ENCODE peak calls at places on chromosomes 7 and 10, in nine cellular contexts. One of them, this sample, is unnamed.

GRCh38 chr10:94991243-94991888 is 52.9 kb downstream of the CYP2C9 start:
- DNase-seq in SW480: peak; percentile 54
- DNase-seq in stimulated activated CD4-positive, alpha-beta T cell treated with anti-CD3 and anti-CD28 coated beads, Interleukin-1b, Interleukin-23, amount 100 ng/mL, for 4 hours: no peak
- DNase-seq in GF-D8: no peak
- DNase-seq in GM04503: no peak
- DNase-seq in activated CD4-positive, alpha-beta memory T cell treated with anti-CD3 and anti-CD28 coated beads for 36 hours: no peak
- DNase-seq in HuH-7: no peak
- DNase-seq in right cardiac atrium: no peak
- DNase-seq in iris pigment epithelial cell: no peak
- DNase-seq in this sample: no peak

GRCh38 chr7:47503283-47503682 is 78.6 kb downstream of the TNS3 start:
- DNase-seq in SW480: no peak
- DNase-seq in GM04503: no peak
- DNase-seq in stimulated activated CD4-positive, alpha-beta T cell treated with anti-CD3 and anti-CD28 coated beads, Interleukin-1b, Interleukin-23, amount 100 ng/mL, for 4 hours: no peak
- DNase-seq in GF-D8: no peak
- DNase-seq in iris pigment epithelial cell: peak; percentile 51
- DNase-seq in right cardiac atrium: no peak
- DNase-seq in activated CD4-positive, alpha-beta memory T cell treated with anti-CD3 and anti-CD28 coated beads for 36 hours: no peak
- DNase-seq in HuH-7: no peak
- DNase-seq in this sample: no peak

GRCh38 chr7:6382797-6383196 is 65.0 kb downstream of the DAGLB start:
- DNase-seq in SW480: no peak
- DNase-seq in GM04503: no peak
- DNase-seq in iris pigment epithelial cell: peak; percentile 59
- DNase-seq in right cardiac atrium: no peak
- DNase-seq in GF-D8: no peak
- DNase-seq in activated CD4-positive, alpha-beta memory T cell treated with anti-CD3 and anti-CD28 coated beads for 36 hours: no peak
- DNase-seq in HuH-7: no peak
- DNase-seq in stimulated activated CD4-positive, alpha-beta T cell treated with anti-CD3 and anti-CD28 coated beads, Interleukin-1b, Interleukin-23, amount 100 ng/mL, for 4 hours: no peak
- DNase-seq in this sample: no peak

GRCh38 chr10:103086261-103086660 is 106.8 kb downstream of the NT5C2 start:
- DNase-seq in stimulated activated CD4-positive, alpha-beta T cell treated with anti-CD3 and anti-CD28 coated beads, Interleukin-1b, Interleukin-23, amount 100 ng/mL, for 4 hours: no peak
- DNase-seq in right cardiac atrium: no peak
- DNase-seq in iris pigment epithelial cell: no peak
- DNase-seq in activated CD4-positive, alpha-beta memory T cell treated with anti-CD3 and anti-CD28 coated beads for 36 hours: no peak
- DNase-seq in SW480: no peak
- DNase-seq in HuH-7: no peak
- DNase-seq in GM04503: no peak
- DNase-seq in GF-D8: no peak
- DNase-seq in this sample: no peak

GRCh38 chr10:93073539-93074136 is at the start of gene CYP26A1:
- DNase-seq in GM04503: no peak
- DNase-seq in GF-D8: no peak
- DNase-seq in HuH-7: peak; percentile 44
- DNase-seq in SW480: peak; percentile 50
- DNase-seq in iris pigment epithelial cell: no peak
- DNase-seq in stimulated activated CD4-positive, alpha-beta T cell treated with anti-CD3 and anti-CD28 coated beads, Interleukin-1b, Interleukin-23, amount 100 ng/mL, for 4 hours: no peak
- DNase-seq in right cardiac atrium: no peak
- DNase-seq in activated CD4-positive, alpha-beta memory T cell treated with anti-CD3 and anti-CD28 coated beads for 36 hours: no peak
- DNase-seq in this sample: no peak

GRCh38 chr7:122310119-122311021 is 5.8 kb upstream of the FEZF1 start:
- DNase-seq in activated CD4-positive, alpha-beta memory T cell treated with anti-CD3 and anti-CD28 coated beads for 36 hours: no peak
- DNase-seq in SW480: no peak
- DNase-seq in iris pigment epithelial cell: no peak
- DNase-seq in stimulated activated CD4-positive, alpha-beta T cell treated with anti-CD3 and anti-CD28 coated beads, Interleukin-1b, Interleukin-23, amount 100 ng/mL, for 4 hours: no peak
- DNase-seq in right cardiac atrium: no peak
- DNase-seq in GF-D8: no peak
- DNase-seq in GM04503: no peak
- DNase-seq in HuH-7: no peak
- DNase-seq in this sample: no peak

GRCh38 chr10:75654171-75654772 is 222.8 kb downstream of the LRMDA start:
- DNase-seq in stimulated activated CD4-positive, alpha-beta T cell treated with anti-CD3 and anti-CD28 coated beads, Interleukin-1b, Interleukin-23, amount 100 ng/mL, for 4 hours: no peak
- DNase-seq in right cardiac atrium: no peak
- DNase-seq in iris pigment epithelial cell: peak; percentile 17
- DNase-seq in SW480: no peak
- DNase-seq in GF-D8: no peak
- DNase-seq in activated CD4-positive, alpha-beta memory T cell treated with anti-CD3 and anti-CD28 coated beads for 36 hours: no peak
- DNase-seq in HuH-7: no peak
- DNase-seq in GM04503: no peak
- DNase-seq in this sample: no peak

GRCh38 chr7:23472974-23473847 is 2.9 kb upstream of the IGF2BP3 start:
- DNase-seq in iris pigment epithelial cell: peak; percentile 21
- DNase-seq in right cardiac atrium: no peak
- DNase-seq in SW480: peak; percentile 81
- DNase-seq in activated CD4-positive, alpha-beta memory T cell treated with anti-CD3 and anti-CD28 coated beads for 36 hours: no peak
- DNase-seq in stimulated activated CD4-positive, alpha-beta T cell treated with anti-CD3 and anti-CD28 coated beads, Interleukin-1b, Interleukin-23, amount 100 ng/mL, for 4 hours: no peak
- DNase-seq in GF-D8: no peak
- DNase-seq in HuH-7: peak; percentile 26
- DNase-seq in GM04503: no peak
- DNase-seq in this sample: no peak

GRCh38 chr7:142689439-142690168 is 59.7 kb upstream of the PRSS1 start:
- DNase-seq in SW480: peak; percentile 40
- DNase-seq in activated CD4-positive, alpha-beta memory T cell treated with anti-CD3 and anti-CD28 coated beads for 36 hours: no peak
- DNase-seq in GM04503: no peak
- DNase-seq in GF-D8: no peak
- DNase-seq in stimulated activated CD4-positive, alpha-beta T cell treated with anti-CD3 and anti-CD28 coated beads, Interleukin-1b, Interleukin-23, amount 100 ng/mL, for 4 hours: no peak
- DNase-seq in right cardiac atrium: no peak
- DNase-seq in iris pigment epithelial cell: no peak
- DNase-seq in HuH-7: no peak
- DNase-seq in this sample: no peak

GRCh38 chr10:63614371-63614891 is 93.2 kb downstream of the REEP3 start:
- DNase-seq in HuH-7: no peak
- DNase-seq in iris pigment epithelial cell: peak; percentile 50
- DNase-seq in stimulated activated CD4-positive, alpha-beta T cell treated with anti-CD3 and anti-CD28 coated beads, Interleukin-1b, Interleukin-23, amount 100 ng/mL, for 4 hours: no peak
- DNase-seq in SW480: no peak
- DNase-seq in activated CD4-positive, alpha-beta memory T cell treated with anti-CD3 and anti-CD28 coated beads for 36 hours: no peak
- DNase-seq in GF-D8: no peak
- DNase-seq in right cardiac atrium: no peak
- DNase-seq in GM04503: peak; percentile 69
- DNase-seq in this sample: no peak

GRCh38 chr10:132101529-132101928 is 35.8 kb downstream of the JAKMIP3 start:
- DNase-seq in activated CD4-positive, alpha-beta memory T cell treated with anti-CD3 and anti-CD28 coated beads for 36 hours: no peak
- DNase-seq in GM04503: no peak
- DNase-seq in SW480: no peak
- DNase-seq in GF-D8: no peak
- DNase-seq in iris pigment epithelial cell: no peak
- DNase-seq in right cardiac atrium: no peak
- DNase-seq in HuH-7: no peak
- DNase-seq in stimulated activated CD4-positive, alpha-beta T cell treated with anti-CD3 and anti-CD28 coated beads, Interleukin-1b, Interleukin-23, amount 100 ng/mL, for 4 hours: no peak
- DNase-seq in this sample: no peak

GRCh38 chr10:79202188-79203013 is 133.6 kb downstream of the ZMIZ1 start:
- DNase-seq in GF-D8: peak; percentile 37
- DNase-seq in SW480: peak; percentile 28
- DNase-seq in GM04503: no peak
- DNase-seq in activated CD4-positive, alpha-beta memory T cell treated with anti-CD3 and anti-CD28 coated beads for 36 hours: peak; percentile 59
- DNase-seq in iris pigment epithelial cell: peak; percentile 43
- DNase-seq in stimulated activated CD4-positive, alpha-beta T cell treated with anti-CD3 and anti-CD28 coated beads, Interleukin-1b, Interleukin-23, amount 100 ng/mL, for 4 hours: no peak
- DNase-seq in HuH-7: no peak
- DNase-seq in right cardiac atrium: peak; percentile 72
- DNase-seq in this sample: no peak

GRCh38 chr10:57395921-57396320 is 871.8 kb downstream of the IPMK start:
- DNase-seq in GF-D8: no peak
- DNase-seq in right cardiac atrium: no peak
- DNase-seq in iris pigment epithelial cell: no peak
- DNase-seq in activated CD4-positive, alpha-beta memory T cell treated with anti-CD3 and anti-CD28 coated beads for 36 hours: no peak
- DNase-seq in GM04503: no peak
- DNase-seq in stimulated activated CD4-positive, alpha-beta T cell treated with anti-CD3 and anti-CD28 coated beads, Interleukin-1b, Interleukin-23, amount 100 ng/mL, for 4 hours: no peak
- DNase-seq in HuH-7: no peak
- DNase-seq in SW480: no peak
- DNase-seq in this sample: no peak

GRCh38 chr7:44994877-44995554 is 5.0 kb upstream of the CCM2 start:
- DNase-seq in right cardiac atrium: no peak
- DNase-seq in GM04503: no peak
- DNase-seq in iris pigment epithelial cell: no peak
- DNase-seq in GF-D8: peak; percentile 97
- DNase-seq in SW480: no peak
- DNase-seq in stimulated activated CD4-positive, alpha-beta T cell treated with anti-CD3 and anti-CD28 coated beads, Interleukin-1b, Interleukin-23, amount 100 ng/mL, for 4 hours: no peak
- DNase-seq in HuH-7: no peak
- DNase-seq in activated CD4-positive, alpha-beta memory T cell treated with anti-CD3 and anti-CD28 coated beads for 36 hours: no peak
- DNase-seq in this sample: no peak

GRCh38 chr7:93211228-93211818 is 14.9 kb downstream of the HEPACAM2 start:
- DNase-seq in iris pigment epithelial cell: no peak
- DNase-seq in SW480: no peak
- DNase-seq in activated CD4-positive, alpha-beta memory T cell treated with anti-CD3 and anti-CD28 coated beads for 36 hours: no peak
- DNase-seq in right cardiac atrium: no peak
- DNase-seq in GM04503: no peak
- DNase-seq in HuH-7: no peak
- DNase-seq in GF-D8: no peak
- DNase-seq in stimulated activated CD4-positive, alpha-beta T cell treated with anti-CD3 and anti-CD28 coated beads, Interleukin-1b, Interleukin-23, amount 100 ng/mL, for 4 hours: no peak
- DNase-seq in this sample: no peak

GRCh38 chr7:69837387-69838068 is 239.3 kb downstream of the AUTS2 start:
- DNase-seq in GM04503: no peak
- DNase-seq in stimulated activated CD4-positive, alpha-beta T cell treated with anti-CD3 and anti-CD28 coated beads, Interleukin-1b, Interleukin-23, amount 100 ng/mL, for 4 hours: no peak
- DNase-seq in HuH-7: no peak
- DNase-seq in iris pigment epithelial cell: peak; percentile 12
- DNase-seq in SW480: no peak
- DNase-seq in activated CD4-positive, alpha-beta memory T cell treated with anti-CD3 and anti-CD28 coated beads for 36 hours: no peak
- DNase-seq in right cardiac atrium: no peak
- DNase-seq in GF-D8: no peak
- DNase-seq in this sample: no peak

GRCh38 chr7:26332698-26333097 is 41.0 kb downstream of the SNX10 start:
- DNase-seq in iris pigment epithelial cell: no peak
- DNase-seq in HuH-7: no peak
- DNase-seq in stimulated activated CD4-positive, alpha-beta T cell treated with anti-CD3 and anti-CD28 coated beads, Interleukin-1b, Interleukin-23, amount 100 ng/mL, for 4 hours: no peak
- DNase-seq in GM04503: no peak
- DNase-seq in activated CD4-positive, alpha-beta memory T cell treated with anti-CD3 and anti-CD28 coated beads for 36 hours: no peak
- DNase-seq in SW480: peak; percentile 62
- DNase-seq in right cardiac atrium: no peak
- DNase-seq in GF-D8: no peak
- DNase-seq in this sample: no peak

GRCh38 chr10:91251430-91252056 is 31.1 kb downstream of the PCGF5 start:
- DNase-seq in SW480: peak; percentile 47
- DNase-seq in stimulated activated CD4-positive, alpha-beta T cell treated with anti-CD3 and anti-CD28 coated beads, Interleukin-1b, Interleukin-23, amount 100 ng/mL, for 4 hours: peak; percentile 28
- DNase-seq in GM04503: no peak
- DNase-seq in GF-D8: no peak
- DNase-seq in right cardiac atrium: no peak
- DNase-seq in iris pigment epithelial cell: peak; percentile 48
- DNase-seq in activated CD4-positive, alpha-beta memory T cell treated with anti-CD3 and anti-CD28 coated beads for 36 hours: peak; percentile 63
- DNase-seq in HuH-7: peak; percentile 10
- DNase-seq in this sample: peak; percentile 39

GRCh38 chr10:86400705-86401587 is 34.4 kb upstream of the GRID1 start:
- DNase-seq in GF-D8: no peak
- DNase-seq in right cardiac atrium: peak; percentile 82
- DNase-seq in iris pigment epithelial cell: peak; percentile 31
- DNase-seq in SW480: peak; percentile 44
- DNase-seq in HuH-7: peak; percentile 47
- DNase-seq in GM04503: no peak
- DNase-seq in activated CD4-positive, alpha-beta memory T cell treated with anti-CD3 and anti-CD28 coated beads for 36 hours: peak; percentile 87
- DNase-seq in stimulated activated CD4-positive, alpha-beta T cell treated with anti-CD3 and anti-CD28 coated beads, Interleukin-1b, Interleukin-23, amount 100 ng/mL, for 4 hours: peak; percentile 74
- DNase-seq in this sample: peak; percentile 49